ENCODE peak calls at places on chromosomes 7 and 10, in nine cellular contexts. One of them, this sample, is unnamed. For H3K4me1, the result is how much of the 10 kb centered on the place peaks cover.

GRCh38 chr7:107661865-107662379 is 1.3 kb downstream of the SLC26A4 start:
- DNase-seq in mesendoderm: no peak
- DNase-seq in cardiac muscle cell: no peak
- DNase-seq in colonic mucosa: no peak
- DNase-seq in OCI-LY7: no peak
- DNase-seq in CD8-positive, alpha-beta T cell: no peak
- DNase-seq in mesenchymal stem cell: no peak
- DNase-seq in neuronal stem cell: peak
- DNase-seq in tibial artery: no peak
- DNase-seq in this sample: no peak

GRCh38 chr10:89332092-89332633 is 4.4 kb downstream of the IFIT3 start:
- DNase-seq in mesendoderm: no peak
- DNase-seq in cardiac muscle cell: no peak
- DNase-seq in colonic mucosa: peak
- DNase-seq in OCI-LY7: peak
- DNase-seq in CD8-positive, alpha-beta T cell: no peak
- DNase-seq in mesenchymal stem cell: peak
- DNase-seq in neuronal stem cell: no peak
- DNase-seq in tibial artery: no peak
- DNase-seq in this sample: no peak

GRCh38 chr7:121741896-121742295 is 131.1 kb upstream of the PTPRZ1 start:
- DNase-seq in mesendoderm: no peak
- DNase-seq in cardiac muscle cell: no peak
- DNase-seq in colonic mucosa: no peak
- DNase-seq in OCI-LY7: no peak
- DNase-seq in CD8-positive, alpha-beta T cell: no peak
- DNase-seq in mesenchymal stem cell: no peak
- DNase-seq in neuronal stem cell: no peak
- DNase-seq in tibial artery: no peak
- DNase-seq in this sample: no peak

GRCh38 chr10:93478873-93479272 is 3.3 kb downstream of the MYOF start:
- DNase-seq in mesendoderm: no peak
- DNase-seq in cardiac muscle cell: no peak
- DNase-seq in colonic mucosa: no peak
- DNase-seq in OCI-LY7: no peak
- DNase-seq in CD8-positive, alpha-beta T cell: no peak
- DNase-seq in mesenchymal stem cell: peak
- DNase-seq in neuronal stem cell: no peak
- DNase-seq in tibial artery: no peak
- DNase-seq in this sample: no peak

GRCh38 chr10:29257106-29257783 is 31.6 kb upstream of the LYZL1 start:
- DNase-seq in mesendoderm: peak
- DNase-seq in cardiac muscle cell: peak
- DNase-seq in colonic mucosa: no peak
- DNase-seq in OCI-LY7: no peak
- DNase-seq in CD8-positive, alpha-beta T cell: no peak
- DNase-seq in mesenchymal stem cell: peak
- DNase-seq in neuronal stem cell: no peak
- DNase-seq in tibial artery: peak
- DNase-seq in this sample: peak

GRCh38 chr7:68504766-68505165 is 1093.5 kb upstream of the AUTS2 start:
- DNase-seq in mesendoderm: peak
- DNase-seq in cardiac muscle cell: no peak
- DNase-seq in colonic mucosa: no peak
- DNase-seq in OCI-LY7: no peak
- DNase-seq in CD8-positive, alpha-beta T cell: no peak
- DNase-seq in mesenchymal stem cell: no peak
- DNase-seq in neuronal stem cell: no peak
- DNase-seq in tibial artery: no peak
- DNase-seq in this sample: no peak

GRCh38 chr10:75542084-75542483 is 110.7 kb downstream of the LRMDA start:
- DNase-seq in mesendoderm: no peak
- DNase-seq in cardiac muscle cell: no peak
- DNase-seq in colonic mucosa: no peak
- DNase-seq in OCI-LY7: no peak
- DNase-seq in CD8-positive, alpha-beta T cell: no peak
- DNase-seq in mesenchymal stem cell: no peak
- DNase-seq in neuronal stem cell: peak
- DNase-seq in tibial artery: no peak
- DNase-seq in this sample: no peak

GRCh38 chr10:124225468-124226270 is 132.3 kb upstream of the CHST15 start:
- DNase-seq in mesendoderm: no peak
- DNase-seq in cardiac muscle cell: no peak
- DNase-seq in colonic mucosa: no peak
- DNase-seq in OCI-LY7: peak
- DNase-seq in CD8-positive, alpha-beta T cell: no peak
- DNase-seq in mesenchymal stem cell: no peak
- DNase-seq in neuronal stem cell: no peak
- DNase-seq in tibial artery: no peak
- DNase-seq in this sample: no peak

GRCh38 chr7:121271098-121271497 is 57.7 kb upstream of the WNT16 start:
- DNase-seq in mesendoderm: no peak
- DNase-seq in cardiac muscle cell: no peak
- DNase-seq in colonic mucosa: no peak
- DNase-seq in OCI-LY7: no peak
- DNase-seq in CD8-positive, alpha-beta T cell: no peak
- DNase-seq in mesenchymal stem cell: no peak
- DNase-seq in neuronal stem cell: no peak
- DNase-seq in tibial artery: no peak
- DNase-seq in this sample: no peak

GRCh38 chr7:68733219-68734143 is 864.8 kb upstream of the AUTS2 start:
- DNase-seq in mesendoderm: no peak
- DNase-seq in cardiac muscle cell: no peak
- DNase-seq in colonic mucosa: no peak
- DNase-seq in OCI-LY7: no peak
- DNase-seq in CD8-positive, alpha-beta T cell: no peak
- DNase-seq in mesenchymal stem cell: no peak
- DNase-seq in neuronal stem cell: no peak
- DNase-seq in tibial artery: no peak
- DNase-seq in this sample: no peak

GRCh38 chr10:131982796-131983195 is 1.1 kb upstream of the BNIP3 start:
- DNase-seq in mesendoderm: no peak
- DNase-seq in cardiac muscle cell: no peak
- DNase-seq in colonic mucosa: no peak
- DNase-seq in OCI-LY7: no peak
- DNase-seq in CD8-positive, alpha-beta T cell: no peak
- DNase-seq in mesenchymal stem cell: no peak
- DNase-seq in neuronal stem cell: no peak
- DNase-seq in tibial artery: no peak
- DNase-seq in this sample: no peak

GRCh38 chr7:50801907-50802306 is 19.2 kb upstream of the GRB10 start:
- DNase-seq in mesendoderm: no peak
- DNase-seq in cardiac muscle cell: no peak
- DNase-seq in colonic mucosa: no peak
- DNase-seq in OCI-LY7: no peak
- DNase-seq in CD8-positive, alpha-beta T cell: no peak
- DNase-seq in mesenchymal stem cell: no peak
- DNase-seq in neuronal stem cell: no peak
- DNase-seq in tibial artery: peak
- DNase-seq in this sample: no peak

GRCh38 chr7:35420657-35421056 is 166.8 kb upstream of the TBX20 start:
- DNase-seq in mesendoderm: no peak
- DNase-seq in cardiac muscle cell: no peak
- DNase-seq in colonic mucosa: no peak
- DNase-seq in OCI-LY7: no peak
- DNase-seq in CD8-positive, alpha-beta T cell: no peak
- DNase-seq in mesenchymal stem cell: peak
- DNase-seq in neuronal stem cell: no peak
- DNase-seq in tibial artery: no peak
- DNase-seq in this sample: no peak

GRCh38 chr10:62175256-62175655 is 93.4 kb downstream of the RTKN2 start:
- DNase-seq in mesendoderm: no peak
- DNase-seq in cardiac muscle cell: no peak
- DNase-seq in colonic mucosa: no peak
- DNase-seq in OCI-LY7: no peak
- DNase-seq in CD8-positive, alpha-beta T cell: no peak
- DNase-seq in mesenchymal stem cell: no peak
- DNase-seq in neuronal stem cell: no peak
- DNase-seq in tibial artery: no peak
- DNase-seq in this sample: no peak

GRCh38 chr10:70328018-70328417 is 44.2 kb upstream of the NPFFR1 start:
- DNase-seq in mesendoderm: no peak
- DNase-seq in cardiac muscle cell: no peak
- DNase-seq in colonic mucosa: no peak
- DNase-seq in OCI-LY7: no peak
- DNase-seq in CD8-positive, alpha-beta T cell: no peak
- DNase-seq in mesenchymal stem cell: no peak
- DNase-seq in neuronal stem cell: no peak
- DNase-seq in tibial artery: peak
- DNase-seq in this sample: no peak

GRCh38 chr10:130416334-130416950 is 280.3 kb downstream of the GLRX3 start:
- DNase-seq in mesendoderm: no peak
- DNase-seq in cardiac muscle cell: no peak
- DNase-seq in colonic mucosa: no peak
- DNase-seq in OCI-LY7: no peak
- DNase-seq in CD8-positive, alpha-beta T cell: no peak
- DNase-seq in mesenchymal stem cell: no peak
- DNase-seq in neuronal stem cell: no peak
- DNase-seq in tibial artery: no peak
- DNase-seq in this sample: no peak

GRCh38 chr10:92126100-92126650 is 164.7 kb downstream of the CPEB3 start:
- DNase-seq in mesendoderm: no peak
- DNase-seq in cardiac muscle cell: no peak
- DNase-seq in colonic mucosa: no peak
- DNase-seq in OCI-LY7: no peak
- DNase-seq in CD8-positive, alpha-beta T cell: no peak
- DNase-seq in mesenchymal stem cell: no peak
- DNase-seq in neuronal stem cell: no peak
- DNase-seq in tibial artery: no peak
- DNase-seq in this sample: no peak

GRCh38 chr10:10794776-10795175 is 222.9 kb upstream of the CELF2 start:
- DNase-seq in mesendoderm: peak
- DNase-seq in cardiac muscle cell: no peak
- DNase-seq in colonic mucosa: no peak
- DNase-seq in OCI-LY7: no peak
- DNase-seq in CD8-positive, alpha-beta T cell: no peak
- DNase-seq in mesenchymal stem cell: peak
- DNase-seq in neuronal stem cell: no peak
- DNase-seq in tibial artery: no peak
- DNase-seq in this sample: no peak

DNA sequence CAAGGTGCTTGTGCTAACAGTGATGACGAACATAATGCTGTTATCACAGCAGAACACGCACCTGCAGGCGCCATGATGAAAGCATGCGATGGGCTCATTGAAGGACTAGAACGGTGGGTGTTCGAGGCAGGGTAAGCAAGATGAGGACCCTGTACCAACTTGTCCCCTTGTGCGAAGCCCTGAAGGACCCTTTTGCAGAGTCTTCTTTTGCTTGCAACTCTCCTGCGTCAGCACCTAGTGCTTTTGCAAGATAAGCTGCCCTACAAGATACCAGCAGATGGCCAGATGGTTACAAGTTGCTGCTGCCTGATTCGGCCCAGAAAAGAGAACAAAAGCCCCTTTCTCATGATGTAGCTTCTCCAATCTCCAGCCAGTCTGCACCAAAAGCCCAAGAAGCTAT is 4.2 kb upstream of the IL15RA start:
- DNase-seq in mesendoderm: no peak
- DNase-seq in cardiac muscle cell: no peak
- DNase-seq in colonic mucosa: peak
- DNase-seq in OCI-LY7: no peak
- DNase-seq in CD8-positive, alpha-beta T cell: no peak
- DNase-seq in mesenchymal stem cell: no peak
- DNase-seq in neuronal stem cell: no peak
- DNase-seq in tibial artery: no peak
- DNase-seq in this sample: no peak
- H3K4me3 ChIP-seq in mesendoderm: no peak
- H3K4me3 ChIP-seq in cardiac muscle cell: no peak
- H3K4me3 ChIP-seq in colonic mucosa: no peak
- H3K4me3 ChIP-seq in OCI-LY7: no peak
- H3K4me3 ChIP-seq in CD8-positive, alpha-beta T cell: no peak
- H3K4me3 ChIP-seq in mesenchymal stem cell: no peak
- H3K4me3 ChIP-seq in neuronal stem cell: no peak
- H3K4me3 ChIP-seq in tibial artery: no peak
- H3K4me3 ChIP-seq in this sample: no peak

GRCh38 chr10:100838986-100839385 is 73.8 kb upstream of the SLF2 start:
- DNase-seq in mesendoderm: no peak
- DNase-seq in cardiac muscle cell: no peak
- DNase-seq in colonic mucosa: no peak
- DNase-seq in OCI-LY7: no peak
- DNase-seq in CD8-positive, alpha-beta T cell: no peak
- DNase-seq in mesenchymal stem cell: no peak
- DNase-seq in neuronal stem cell: no peak
- DNase-seq in tibial artery: no peak
- DNase-seq in this sample: no peak
- H3K27ac ChIP-seq in mesendoderm: no peak
- H3K27ac ChIP-seq in cardiac muscle cell: no peak
- H3K27ac ChIP-seq in colonic mucosa: no peak
- H3K27ac ChIP-seq in OCI-LY7: no peak
- H3K27ac ChIP-seq in CD8-positive, alpha-beta T cell: no peak
- H3K27ac ChIP-seq in mesenchymal stem cell: no peak
- H3K27ac ChIP-seq in neuronal stem cell: no peak
- H3K27ac ChIP-seq in tibial artery: no peak
- H3K27ac ChIP-seq in this sample: no peak

GRCh38 chr7:91832493-91833045 is 47.9 kb downstream of the MTERF1 start:
- DNase-seq in mesendoderm: no peak
- DNase-seq in cardiac muscle cell: no peak
- DNase-seq in colonic mucosa: no peak
- DNase-seq in OCI-LY7: no peak
- DNase-seq in CD8-positive, alpha-beta T cell: no peak
- DNase-seq in mesenchymal stem cell: no peak
- DNase-seq in neuronal stem cell: no peak
- DNase-seq in tibial artery: no peak
- DNase-seq in this sample: no peak

GRCh38 chr7:91838439-91838838 is 42.1 kb downstream of the MTERF1 start:
- DNase-seq in mesendoderm: no peak
- DNase-seq in cardiac muscle cell: no peak
- DNase-seq in colonic mucosa: no peak
- DNase-seq in OCI-LY7: no peak
- DNase-seq in CD8-positive, alpha-beta T cell: no peak
- DNase-seq in mesenchymal stem cell: no peak
- DNase-seq in neuronal stem cell: no peak
- DNase-seq in tibial artery: no peak
- DNase-seq in this sample: no peak

GRCh38 chr7:91835191-91836064 is 45.1 kb downstream of the MTERF1 start:
- DNase-seq in mesendoderm: no peak
- DNase-seq in cardiac muscle cell: no peak
- DNase-seq in colonic mucosa: no peak
- DNase-seq in OCI-LY7: no peak
- DNase-seq in CD8-positive, alpha-beta T cell: no peak
- DNase-seq in mesenchymal stem cell: no peak
- DNase-seq in neuronal stem cell: no peak
- DNase-seq in tibial artery: no peak
- DNase-seq in this sample: no peak

GRCh38 chr7:91836065-91836368 is 44.5 kb downstream of the MTERF1 start:
- DNase-seq in mesendoderm: no peak
- DNase-seq in cardiac muscle cell: no peak
- DNase-seq in colonic mucosa: no peak
- DNase-seq in OCI-LY7: no peak
- DNase-seq in CD8-positive, alpha-beta T cell: no peak
- DNase-seq in mesenchymal stem cell: no peak
- DNase-seq in neuronal stem cell: no peak
- DNase-seq in tibial artery: no peak
- DNase-seq in this sample: no peak

GRCh38 chr7:91837397-91838070 is 43.0 kb downstream of the MTERF1 start:
- DNase-seq in mesendoderm: no peak
- DNase-seq in cardiac muscle cell: no peak
- DNase-seq in colonic mucosa: no peak
- DNase-seq in OCI-LY7: no peak
- DNase-seq in CD8-positive, alpha-beta T cell: no peak
- DNase-seq in mesenchymal stem cell: no peak
- DNase-seq in neuronal stem cell: no peak
- DNase-seq in tibial artery: no peak
- DNase-seq in this sample: peak
- H3K4me1 ChIP-seq in mesendoderm: under half
- H3K4me1 ChIP-seq in cardiac muscle cell: under half
- H3K4me1 ChIP-seq in colonic mucosa: under half
- H3K4me1 ChIP-seq in OCI-LY7: under half
- H3K4me1 ChIP-seq in CD8-positive, alpha-beta T cell: under half
- H3K4me1 ChIP-seq in mesenchymal stem cell: under half
- H3K4me1 ChIP-seq in neuronal stem cell: under half
- H3K4me1 ChIP-seq in tibial artery: under half
- H3K4me1 ChIP-seq in this sample: under half

GRCh38 chr10:73597346-73597745 is 6.2 kb upstream of the USP54 start:
- DNase-seq in mesendoderm: no peak
- DNase-seq in cardiac muscle cell: no peak
- DNase-seq in colonic mucosa: no peak
- DNase-seq in OCI-LY7: no peak
- DNase-seq in CD8-positive, alpha-beta T cell: no peak
- DNase-seq in mesenchymal stem cell: no peak
- DNase-seq in neuronal stem cell: no peak
- DNase-seq in tibial artery: no peak
- DNase-seq in this sample: no peak
- H3K4me3 ChIP-seq in mesendoderm: no peak
- H3K4me3 ChIP-seq in cardiac muscle cell: no peak
- H3K4me3 ChIP-seq in colonic mucosa: no peak
- H3K4me3 ChIP-seq in OCI-LY7: no peak
- H3K4me3 ChIP-seq in CD8-positive, alpha-beta T cell: no peak
- H3K4me3 ChIP-seq in mesenchymal stem cell: no peak
- H3K4me3 ChIP-seq in neuronal stem cell: no peak
- H3K4me3 ChIP-seq in tibial artery: no peak
- H3K4me3 ChIP-seq in this sample: no peak

This sample was measured in heart left ventricle.